ENCODE peak calls at places on chromosomes 12 and 14, in six cellular contexts. Y is HFFc6, L is AG09309, G is lower lobe of right lung, W is IMR-90, P is colonic mucosa. I is an unnamed sample.

GRCh38 chr14:53890611-53891091 is 66.0 kb downstream of the BMP4 start:
- DNase-seq in P (no peak), L (no peak), Y (no peak), W (peak), G (no peak), I (no peak)

GRCh38 chr12:23950011-23950774 is 723 bp upstream of the SOX5 start:
- DNase-seq in L (no peak), P (no peak), W (peak), G (no peak), Y (no peak), I (peak)

GRCh38 chr14:75479770-75480600 is 42.3 kb upstream of the BATF start:
- DNase-seq in Y (no peak), W (no peak), P (no peak), G (no peak), L (no peak), I (no peak)

GRCh38 chr12:99381992-99382391 is 265.6 kb upstream of the GARIN6 start:
- DNase-seq in W (no peak), Y (no peak), L (no peak), G (no peak), P (no peak), I (no peak)

GRCh38 chr12:50505945-50506344 is 1.2 kb downstream of the DIP2B start:
- DNase-seq in L (no peak), Y (no peak), G (no peak), W (no peak), P (peak), I (peak)

GRCh38 chr14:54754116-54754622 is 148.5 kb downstream of the GCH1 start:
- DNase-seq in G (no peak), L (no peak), W (no peak), Y (no peak), P (no peak), I (no peak)

GRCh38 chr14:33230016-33230415 is 291.3 kb downstream of the NPAS3 start:
- DNase-seq in Y (no peak), G (no peak), W (no peak), L (no peak), P (no peak), I (no peak)

GRCh38 chr14:66038214-66038977 is 447.8 kb upstream of the CCDC196 start:
- DNase-seq in Y (no peak), P (no peak), L (peak), G (no peak), W (peak), I (no peak)

GRCh38 chr12:106282457-106283097 is 20.0 kb upstream of the TCP11L2 start:
- DNase-seq in P (peak), W (peak), L (no peak), G (peak), Y (peak), I (peak)

GRCh38 chr14:99524091-99524661 is 43.0 kb downstream of the CCNK start:
- DNase-seq in Y (no peak), G (peak), P (peak), L (no peak), W (no peak), I (peak)

GRCh38 chr14:33563492-33563891 is 387.4 kb downstream of the EGLN3 start:
- DNase-seq in W (no peak), P (no peak), L (no peak), Y (no peak), G (no peak), I (no peak)

GRCh38 chr12:91333966-91334365 is 151.3 kb upstream of the DCN start:
- DNase-seq in W (no peak), P (no peak), Y (no peak), L (no peak), G (no peak), I (no peak)

GRCh38 chr12:89709994-89710872 is 1.6 kb upstream of the ATP2B1 start:
- DNase-seq in G (peak), Y (peak), P (peak), L (peak), W (peak), I (peak)

GRCh38 chr12:87155616-87156015 is 873.6 kb downstream of the C12orf50 start:
- DNase-seq in Y (no peak), P (no peak), L (peak), W (peak), G (no peak), I (no peak)

GRCh38 chr12:120813588-120814153 is 88.0 kb downstream of the ACADS start:
- DNase-seq in Y (no peak), L (no peak), W (no peak), P (no peak), G (no peak), I (no peak)

GRCh38 chr12:129928643-129929042 is 24.8 kb upstream of the TMEM132D start:
- DNase-seq in W (no peak), G (no peak), Y (no peak), P (no peak), L (no peak), I (no peak)

DNA sequence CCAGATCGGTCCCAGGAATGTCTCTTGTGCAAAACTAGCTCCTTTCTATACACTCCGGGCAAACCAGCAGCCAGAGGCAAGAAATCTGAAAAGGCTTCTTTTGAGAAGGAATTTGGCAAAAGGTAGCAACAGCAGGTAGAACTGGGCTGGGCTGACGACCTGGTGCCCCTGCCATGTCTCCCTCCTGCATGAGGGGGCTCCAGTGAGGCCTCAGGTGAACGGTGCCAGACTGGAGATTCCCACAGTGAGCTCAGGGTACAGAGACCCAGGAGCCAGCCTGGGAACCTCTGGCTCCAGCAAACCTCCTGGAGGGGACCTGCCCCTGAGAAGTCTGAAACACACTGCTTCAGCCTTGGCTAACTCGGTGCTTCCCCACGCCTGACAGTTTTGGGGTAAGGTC is 10.8 kb downstream of the ITPK1 start:
- DNase-seq in L (no peak), G (no peak), P (no peak), W (no peak), Y (no peak), I (no peak)
- TF ChIP-seq CTCF in L (no peak), G (no peak), P (no peak), W (no peak), Y (peak), I (no peak)

DNA sequence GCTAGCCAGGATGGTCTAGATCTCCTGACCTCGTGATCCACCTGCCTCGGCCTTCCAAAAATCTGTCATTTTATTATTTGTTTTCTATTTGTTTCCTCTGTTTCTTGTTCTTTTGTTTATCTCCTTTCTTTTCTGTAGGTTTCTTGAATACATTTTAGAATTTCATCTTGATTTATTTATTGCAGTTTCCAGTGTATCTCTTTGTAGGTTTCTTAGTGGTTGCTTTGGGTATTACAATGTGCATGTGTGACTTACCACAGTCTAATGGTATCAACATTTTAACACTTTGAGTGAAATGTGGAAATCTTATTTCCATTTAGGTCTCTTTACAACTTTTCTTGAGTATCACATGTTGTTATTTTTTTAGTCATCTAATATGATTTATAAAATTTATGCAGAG is 29.9 kb upstream of the MUCL1 start:
- DNase-seq in L (no peak), G (no peak), P (no peak), W (no peak), Y (no peak), I (no peak)
- TF ChIP-seq CTCF in L (no peak), G (peak), P (no peak), W (no peak), Y (peak), I (peak)

DNA sequence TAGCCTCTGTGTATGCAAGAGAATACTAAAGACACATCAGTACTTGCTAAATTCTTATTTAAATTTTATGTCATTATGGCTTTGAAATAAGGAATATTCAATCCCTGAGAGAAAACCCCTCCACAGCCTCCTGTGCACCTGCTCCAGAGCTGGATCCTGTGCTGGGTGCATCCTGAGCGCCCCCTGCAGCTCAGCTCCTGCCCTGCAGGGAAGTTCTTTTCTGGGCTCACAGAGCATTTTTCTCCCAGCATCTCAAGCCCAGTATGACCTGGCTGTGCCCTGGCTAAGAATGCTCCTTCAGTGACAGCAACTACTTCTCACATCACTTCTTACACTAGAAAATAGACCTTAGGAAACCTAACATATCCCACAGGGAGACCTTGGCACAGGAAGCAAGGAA is 1211.7 kb downstream of the TMEM121 start:
- DNase-seq in G (no peak), P (no peak), L (no peak), W (no peak), Y (no peak), I (no peak)
- TF ChIP-seq CTCF in G (no peak), P (no peak), L (no peak), W (no peak), Y (no peak), I (no peak)

GRCh38 chr12:111427417-111428074 is 21.8 kb downstream of the SH2B3 start:
- DNase-seq in P (no peak), G (no peak), W (no peak), Y (no peak), L (no peak), I (no peak)

GRCh38 chr12:111426341-111427185 is 20.8 kb downstream of the SH2B3 start:
- DNase-seq in G (no peak), L (no peak), W (peak), P (peak), Y (peak), I (no peak)

GRCh38 chr12:111425655-111426054 is 19.9 kb downstream of the SH2B3 start:
- DNase-seq in P (no peak), Y (no peak), L (no peak), G (no peak), W (peak), I (no peak)

GRCh38 chr12:111424189-111424792 is 18.6 kb downstream of the SH2B3 start:
- DNase-seq in L (no peak), W (no peak), P (no peak), Y (no peak), G (no peak), I (no peak)

DNA sequence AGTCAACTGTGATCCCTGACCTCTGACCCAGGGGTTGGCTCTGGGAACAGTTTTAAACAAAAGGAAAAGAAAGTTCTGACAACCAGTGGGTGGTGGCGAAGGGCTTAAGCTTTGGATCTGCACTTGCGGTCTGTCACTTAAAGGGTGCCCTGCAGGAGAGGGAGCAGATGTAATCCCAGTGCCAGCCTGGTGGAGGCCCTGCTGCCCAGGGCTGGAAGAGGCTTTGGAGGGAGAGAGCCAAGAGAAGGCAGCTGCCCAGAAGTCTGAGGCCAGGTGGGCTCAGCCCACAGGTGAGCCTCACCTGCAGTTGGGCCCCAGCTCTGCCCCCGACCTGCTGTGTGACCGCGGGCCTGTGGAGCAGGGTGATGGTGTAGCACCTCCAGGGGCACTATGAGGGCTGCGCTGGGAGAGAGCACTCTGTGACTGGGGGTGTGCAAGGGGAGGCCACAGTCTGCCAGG is 19.1 kb downstream of the SH2B3 start:
- DNase-seq in W (no peak), P (no peak), Y (no peak), L (no peak), G (no peak), I (no peak)
- TF ChIP-seq CTCF in W (peak), P (no peak), Y (peak), L (no peak), G (no peak), I (no peak)

GRCh38 chr12:57491393-57492280 is 3.8 kb downstream of the MARS1 start:
- DNase-seq in Y (no peak), L (no peak), G (no peak), W (no peak), P (no peak), I (no peak)
- TF ChIP-seq CTCF in Y (peak), L (no peak), G (no peak), W (peak), P (no peak), I (no peak)

DNA sequence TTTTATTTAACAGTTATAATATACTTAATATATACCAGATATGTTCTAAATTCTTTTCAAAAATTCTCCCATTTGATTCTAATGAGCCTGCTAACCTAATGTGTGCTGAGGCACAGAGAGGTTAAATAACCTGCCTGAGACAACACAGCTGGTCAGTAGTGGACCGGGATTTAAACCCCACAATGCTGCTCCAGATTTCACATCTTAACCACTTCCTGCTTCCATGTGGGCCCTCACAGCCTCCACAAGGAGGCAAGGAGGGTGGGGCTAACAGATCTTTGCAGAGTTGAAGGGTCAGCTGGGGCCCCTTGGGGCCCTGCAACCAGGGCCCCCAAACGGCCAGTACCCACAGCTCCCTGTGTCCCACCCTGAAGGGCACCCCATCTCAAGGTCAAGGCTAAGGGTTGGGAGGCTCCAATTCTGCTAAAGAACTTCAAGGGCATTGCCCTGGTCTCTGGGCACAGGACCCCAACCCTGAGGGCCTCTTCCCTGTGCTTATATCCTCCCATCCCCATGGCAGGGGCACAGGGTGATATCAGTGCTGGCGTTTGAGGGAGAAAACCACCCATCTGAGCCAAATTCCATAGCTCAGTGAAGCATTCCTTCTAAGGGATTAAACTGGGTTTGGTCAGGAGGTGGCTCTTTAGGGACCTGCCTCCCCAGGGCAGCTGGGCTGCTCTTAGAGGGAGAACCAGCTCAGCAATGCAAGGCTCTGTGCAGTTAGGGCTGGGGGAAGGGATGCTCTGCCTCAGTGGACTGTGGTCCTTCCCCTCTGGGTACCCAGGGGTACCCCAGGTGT is 2.2 kb downstream of the KRT80 start:
- DNase-seq in P (no peak), G (no peak), Y (peak), W (peak), L (no peak), I (peak)
- TF ChIP-seq CTCF in P (no peak), G (no peak), Y (no peak), W (no peak), L (peak), I (no peak)

DNA sequence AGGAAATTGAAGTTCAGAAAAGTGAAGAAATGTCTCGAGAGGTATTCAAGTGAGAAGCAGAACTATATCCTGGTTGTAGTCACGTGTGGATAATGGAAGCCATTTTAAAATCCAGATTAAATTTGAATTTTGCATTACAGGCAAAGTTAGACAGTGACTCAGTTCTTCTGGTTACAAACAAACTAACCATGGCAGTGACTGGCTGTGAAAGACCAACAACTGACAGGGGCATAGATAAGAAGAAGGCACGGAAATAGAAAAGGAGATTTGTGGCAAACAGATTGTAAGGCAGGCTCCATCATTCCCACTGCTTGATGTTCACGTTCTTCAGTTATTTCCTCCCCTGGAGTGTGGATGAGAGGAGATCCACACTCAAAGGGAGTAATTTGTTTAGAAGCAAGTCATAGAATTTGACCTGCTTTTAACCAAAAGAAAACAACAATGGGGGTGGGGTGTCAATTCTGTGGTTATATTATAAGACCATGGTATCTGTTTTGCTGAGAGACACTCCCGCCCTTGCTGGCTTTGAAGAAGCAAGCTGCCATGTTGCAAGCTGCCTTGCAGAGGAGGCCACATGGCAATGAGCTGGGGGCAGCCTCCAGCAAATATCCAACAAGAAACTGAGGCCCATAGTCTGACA is 795.3 kb downstream of the VRK1 start:
- DNase-seq in Y (no peak), W (no peak), L (no peak), G (no peak), P (no peak), I (no peak)
- TF ChIP-seq CTCF in Y (no peak), W (no peak), L (no peak), G (no peak), P (no peak), I (no peak)

I was measured in thyroid gland.